ENCODE peak calls at places on chromosomes 16 and 17, in six cellular contexts. G is ovary, N is fibroblast of lung, W is suprapubic skin, S is RWPE2, Z is uterus. D is an unnamed sample. For H3K27me3, the result is how much of the 10 kb centered on the place peaks cover.

GRCh38 chr17:45230787-45231480 is 9.2 kb downstream of the FMNL1 start:
- DNase-seq in G (no peak), N (peak), W (no peak), S (peak), Z (no peak), D (no peak)

GRCh38 chr17:45413498-45413923 is 19.2 kb downstream of the ARHGAP27 start:
- DNase-seq in G (no peak), N (no peak), W (no peak), S (no peak), Z (no peak), D (peak)

GRCh38 chr16:81817296-81817695 is 38.2 kb downstream of the PLCG2 start:
- DNase-seq in G (no peak), N (no peak), W (no peak), S (no peak), Z (no peak), D (no peak)

GRCh38 chr17:76407509-76407908 is 23.1 kb downstream of the SPHK1 start:
- DNase-seq in G (no peak), N (no peak), W (no peak), S (no peak), Z (no peak), D (no peak)

GRCh38 chr17:11170901-11171300 is 70.1 kb upstream of the SHISA6 start:
- DNase-seq in G (no peak), N (no peak), W (no peak), S (no peak), Z (no peak), D (no peak)

GRCh38 chr17:77214743-77215142 is 74.0 kb downstream of the SEC14L1 start:
- DNase-seq in G (no peak), N (peak), W (no peak), S (no peak), Z (no peak), D (peak)

GRCh38 chr17:67392111-67392510 is 15.0 kb downstream of the PITPNC1 start:
- DNase-seq in G (no peak), N (no peak), W (no peak), S (no peak), Z (no peak), D (no peak)

GRCh38 chr16:1293921-1294656 is 15.3 kb upstream of the UBE2I start:
- DNase-seq in G (no peak), N (no peak), W (no peak), S (no peak), Z (no peak), D (no peak)

GRCh38 chr17:1000597-1001490 is 3.9 kb downstream of the TIMM22 start:
- DNase-seq in G (no peak), N (peak), W (no peak), S (no peak), Z (no peak), D (no peak)

GRCh38 chr17:44987194-44987882 is 19.2 kb upstream of the C1QL1 start:
- DNase-seq in G (no peak), N (no peak), W (no peak), S (no peak), Z (no peak), D (no peak)

GRCh38 chr16:20300312-20301097 is 26.8 kb downstream of the GP2 start:
- DNase-seq in G (no peak), N (peak), W (no peak), S (no peak), Z (peak), D (peak)

GRCh38 chr17:10683853-10684252 is 13.5 kb downstream of the SCO1 start:
- DNase-seq in G (no peak), N (peak), W (no peak), S (no peak), Z (no peak), D (no peak)

DNA sequence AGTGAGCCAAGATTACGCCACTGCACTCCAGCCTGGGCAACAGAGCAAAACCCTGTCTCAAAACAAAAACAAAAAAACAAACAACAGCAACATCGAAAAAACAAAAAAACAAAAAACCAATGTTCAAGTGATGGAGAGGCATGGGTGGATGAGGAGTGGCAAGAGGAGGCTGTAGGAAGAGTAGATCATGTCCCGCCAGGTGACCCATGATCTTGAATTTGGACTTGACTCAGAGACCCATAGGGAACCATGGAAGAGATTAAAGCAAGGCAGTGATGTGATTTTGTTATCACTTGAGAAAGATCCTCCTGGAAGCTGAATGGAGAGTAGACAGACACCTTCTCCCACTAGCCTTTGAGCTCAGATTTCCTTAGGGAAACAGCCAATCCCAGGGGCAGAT is 11.2 kb downstream of the ABAT start:
- DNase-seq in G (no peak), N (no peak), W (no peak), S (no peak), Z (no peak), D (no peak)
- H3K27me3 ChIP-seq in G (under half), N (under half), W (under half), S (under half), Z (under half), D (under half)

GRCh38 chr17:27533068-27533397 is 76.8 kb downstream of the KSR1 start:
- DNase-seq in G (no peak), N (no peak), W (no peak), S (no peak), Z (no peak), D (no peak)
- H3K27ac ChIP-seq in G (no peak), N (no peak), W (no peak), S (no peak), Z (no peak), D (no peak)

GRCh38 chr17:78934681-78935418 is 9.7 kb upstream of the TIMP2 start:
- DNase-seq in G (no peak), N (no peak), W (no peak), S (no peak), Z (peak), D (no peak)
- TF ChIP-seq CTCF in G (no peak), N (no peak), W (no peak), S (no peak), Z (no peak), D (no peak)

GRCh38 chr16:89172901-89173628 is 1.5 kb downstream of the CDH15 start:
- DNase-seq in G (no peak), N (no peak), W (no peak), S (no peak), Z (no peak), D (no peak)

GRCh38 chr16:89171216-89172170 is at the start of gene CDH15:
- DNase-seq in G (peak), N (peak), W (peak), S (peak), Z (peak), D (peak)

GRCh38 chr16:89173629-89173921 is 2.0 kb downstream of the CDH15 start:
- DNase-seq in G (no peak), N (no peak), W (no peak), S (no peak), Z (no peak), D (no peak)

GRCh38 chr16:89170346-89171215 is 967 bp upstream of the CDH15 start:
- DNase-seq in G (no peak), N (no peak), W (no peak), S (no peak), Z (no peak), D (no peak)

DNA sequence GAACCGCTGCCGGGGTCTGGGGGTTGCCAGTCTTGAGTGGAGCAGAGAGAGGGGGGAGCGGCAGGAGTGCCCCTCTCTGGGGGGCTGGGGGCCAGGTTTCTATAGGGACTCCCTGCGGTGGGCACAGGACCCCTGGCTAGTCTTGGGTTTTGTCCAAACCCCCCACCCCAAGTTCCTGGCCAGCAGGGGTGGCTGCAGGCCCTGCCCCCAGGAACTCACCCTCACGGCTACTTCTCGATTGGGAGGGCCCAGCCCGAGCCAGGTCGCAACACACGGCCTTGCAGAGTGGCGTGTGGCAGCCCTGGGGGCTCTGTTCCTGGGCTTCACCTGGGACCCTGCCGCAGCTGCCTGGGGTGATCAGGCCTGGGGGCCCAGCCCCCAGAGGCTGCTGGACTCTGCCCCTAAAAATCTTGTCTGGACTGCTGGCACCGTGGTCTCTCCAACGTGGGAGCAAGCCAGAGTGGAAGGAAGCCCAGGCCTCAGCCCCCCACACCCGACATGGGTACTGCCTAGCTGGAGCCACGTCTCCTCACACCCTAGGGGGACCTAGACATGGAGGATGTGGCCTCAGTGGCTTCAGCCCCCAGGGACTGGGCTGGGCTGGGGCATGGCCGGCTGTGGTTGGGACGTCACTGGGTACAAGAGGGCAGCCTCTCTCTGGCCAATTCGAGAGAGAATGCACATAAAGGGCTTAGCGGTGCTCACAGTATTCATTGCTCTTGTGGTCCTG is 788 bp downstream of the CDH15 start:
- DNase-seq in G (no peak), N (no peak), W (no peak), S (no peak), Z (no peak), D (no peak)
- H3K27me3 ChIP-seq in G (under half), N (under half), W (half or more), S (under half), Z (under half), D (under half)

D was measured in testis.